ENCODE peak calls at places on chromosomes 7 and 10, in four cellular contexts. Q, B, S and J are unnamed samples.

GRCh38 chr7:144534655-144535395 is 131.3 kb upstream of the NOBOX start:
- DNase-seq in Q (peak; percentile 5), S (no peak), B (no peak), J (no peak)

GRCh38 chr7:76424413-76425111 is at the start of gene ZP3:
- DNase-seq in S (no peak), B (peak; percentile 30), Q (no peak), J (no peak)

GRCh38 chr7:100763556-100764140 is 30.3 kb downstream of the ZAN start:
- DNase-seq in Q (no peak), B (peak; percentile 23), S (no peak), J (no peak)

GRCh38 chr10:60527676-60528075 is 138.0 kb upstream of the ANK3 start:
- DNase-seq in B (no peak), S (no peak), Q (no peak), J (no peak)

GRCh38 chr7:32250494-32251260 is 180.5 kb upstream of the PDE1C start:
- DNase-seq in Q (no peak), S (no peak), B (no peak), J (no peak)

GRCh38 chr7:151114151-151115090 is 28.1 kb downstream of the AGAP3 start:
- DNase-seq in Q (no peak), B (peak; percentile 38), S (peak; percentile 58), J (no peak)

GRCh38 chr7:117068511-117069155 is 115.3 kb downstream of the ST7 start:
- DNase-seq in S (no peak), B (no peak), Q (no peak), J (no peak)

GRCh38 chr7:66639773-66640172 is 11.1 kb downstream of the KCTD7 start:
- DNase-seq in B (no peak), S (no peak), Q (no peak), J (no peak)

GRCh38 chr10:43878386-43878785 is 229.7 kb upstream of the ZNF32 start:
- DNase-seq in Q (no peak), S (no peak), B (no peak), J (no peak)

GRCh38 chr10:133013478-133013877 is 71.1 kb upstream of the CFAP46 start:
- DNase-seq in Q (no peak), S (no peak), B (peak; percentile 4), J (no peak)

GRCh38 chr10:50531388-50532077 is 92.2 kb downstream of the SGMS1 start:
- DNase-seq in Q (no peak), B (peak; percentile 71), S (no peak), J (no peak)

GRCh38 chr7:25407932-25408480 is 179.7 kb upstream of the NPVF start:
- DNase-seq in S (peak; percentile 38), Q (peak; percentile 55), B (no peak), J (no peak)

GRCh38 chr7:21526007-21526406 is 16.8 kb upstream of the DNAH11 start:
- DNase-seq in S (no peak), B (peak; percentile 37), Q (no peak), J (peak; percentile 5)

GRCh38 chr7:29078286-29078685 is 68.1 kb downstream of the CPVL start:
- DNase-seq in B (no peak), S (no peak), Q (no peak), J (no peak)

GRCh38 chr10:86940677-86941076 is 16.7 kb downstream of the MMRN2 start:
- DNase-seq in Q (no peak), S (no peak), B (no peak), J (no peak)

GRCh38 chr10:44280211-44280610 is 104.7 kb downstream of the CXCL12 start:
- DNase-seq in S (no peak), Q (no peak), B (no peak), J (no peak)

GRCh38 chr10:124142960-124143359 is 49.6 kb upstream of the CHST15 start:
- DNase-seq in Q (no peak), B (no peak), S (no peak), J (no peak)

GRCh38 chr10:9615179-9615578 is 1402.5 kb upstream of the CELF2 start:
- DNase-seq in S (no peak), B (peak; percentile 56), Q (no peak), J (peak; percentile 22)

GRCh38 chr10:130301026-130301892 is 165.1 kb downstream of the GLRX3 start:
- DNase-seq in S (no peak), B (no peak), Q (no peak), J (no peak)

GRCh38 chr10:44473146-44473545 is 88.2 kb upstream of the CXCL12 start:
- DNase-seq in Q (no peak), S (no peak), B (no peak), J (no peak)

GRCh38 chr7:149664666-149665065 is 108.7 kb downstream of the ZNF467 start:
- DNase-seq in B (no peak), Q (no peak), S (no peak), J (no peak)

GRCh38 chr10:99630439-99630838 is 10.2 kb upstream of the SLC25A28 start:
- DNase-seq in S (no peak), Q (no peak), B (peak; percentile 44), J (peak; percentile 64)

GRCh38 chr10:112517381-112517976 is 70.5 kb downstream of the VTI1A start:
- DNase-seq in S (no peak), B (no peak), Q (no peak), J (no peak)

GRCh38 chr10:90042075-90042474 is 340.7 kb downstream of the KIF20B start:
- DNase-seq in Q (no peak), B (no peak), S (no peak), J (no peak)

GRCh38 chr10:120966657-120967045 is 115.5 kb downstream of the WDR11 start:
- DNase-seq in Q (no peak), B (no peak), S (no peak), J (no peak)

GRCh38 chr10:93006435-93007039 is 54.1 kb upstream of the CYP26C1 start:
- DNase-seq in Q (peak; percentile 15), B (peak; percentile 67), S (no peak), J (peak; percentile 75)

GRCh38 chr10:95430231-95430951 is 130.8 kb downstream of the SORBS1 start:
- DNase-seq in Q (peak; percentile 58), B (peak; percentile 83), S (peak; percentile 73), J (peak; percentile 44)

DNA sequence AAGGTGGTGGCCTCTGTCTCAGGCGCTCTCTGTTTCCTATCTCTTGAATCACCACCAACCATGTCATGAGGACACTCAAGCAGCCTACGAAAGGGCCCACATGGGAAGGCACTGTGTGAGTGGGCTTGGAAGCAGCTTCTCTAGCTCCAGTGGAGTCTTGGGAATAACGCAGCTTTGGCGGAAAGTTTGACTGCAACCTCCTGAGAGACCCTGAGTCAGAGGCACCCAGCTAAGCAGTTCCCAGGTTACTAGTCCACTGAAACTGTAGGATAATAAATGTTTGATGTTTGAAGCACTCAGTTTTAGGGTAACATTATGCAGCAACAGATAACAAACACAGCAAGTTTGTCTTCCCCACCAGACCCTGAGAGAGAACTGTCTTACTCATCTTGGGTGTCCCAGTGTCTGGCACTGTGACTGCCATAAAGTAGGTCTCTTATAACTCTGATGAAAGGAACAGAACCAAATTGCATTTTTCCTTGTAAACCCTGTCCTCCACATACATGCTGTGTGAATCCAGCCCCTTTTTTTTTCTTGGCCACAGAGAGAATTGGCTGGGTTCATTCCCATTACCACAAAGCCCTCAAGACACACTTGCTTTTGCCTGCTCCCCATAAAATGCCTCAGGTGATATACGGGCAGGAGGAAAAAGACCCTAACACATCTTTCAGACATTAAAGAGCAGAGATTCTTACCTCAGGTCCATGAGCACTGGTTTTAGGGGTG is 185.5 kb downstream of the ZNF365 start:
- DNase-seq in B (no peak), S (no peak), Q (no peak), J (no peak)
- H2AFZ ChIP-seq in B (no peak overlapping the region), S (no peak overlapping the region), Q (no peak overlapping the region), J (no peak overlapping the region)

GRCh38 chr7:131235489-131236317 is 92.0 kb upstream of the MKLN1 start:
- DNase-seq in B (peak; percentile 98), Q (no peak), S (no peak), J (peak; percentile 100)
- H3K23ac ChIP-seq in B (no peak overlapping the region), Q (no peak overlapping the region), S (no peak overlapping the region), J (peak overlapping the region; percentile 55)

DNA sequence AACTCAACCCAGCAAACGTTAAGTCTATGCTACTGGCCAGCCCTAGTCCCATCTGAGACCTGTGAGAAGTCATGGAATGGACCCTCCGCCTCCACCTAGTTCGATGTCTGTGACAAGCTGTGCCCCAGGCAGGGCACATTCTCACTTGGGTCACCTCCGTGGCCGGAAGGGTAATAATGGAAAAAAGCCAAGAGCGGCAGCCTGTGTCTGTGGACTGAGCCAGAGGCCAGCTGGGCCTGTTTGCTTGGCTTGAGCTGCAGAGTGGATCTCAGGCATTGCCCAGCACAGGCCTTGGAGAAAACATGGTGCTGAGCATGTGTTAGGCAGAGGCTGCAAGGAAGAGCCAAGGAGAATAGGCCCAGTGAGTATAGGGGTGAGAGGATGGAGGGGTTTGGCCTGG is 97.8 kb downstream of the GALNT17 start:
- DNase-seq in Q (no peak), S (no peak), B (no peak), J (no peak)
- H2AFZ ChIP-seq in Q (no peak overlapping the region), S (no peak overlapping the region), B (no peak overlapping the region), J (no peak overlapping the region)

GRCh38 chr7:35658602-35659201 is 36.2 kb downstream of the HERPUD2 start:
- DNase-seq in B (no peak), Q (no peak), S (no peak), J (no peak)
- H3K23ac ChIP-seq in B (no peak overlapping the region), Q (no peak overlapping the region), S (no peak overlapping the region), J (no peak overlapping the region)

DNA sequence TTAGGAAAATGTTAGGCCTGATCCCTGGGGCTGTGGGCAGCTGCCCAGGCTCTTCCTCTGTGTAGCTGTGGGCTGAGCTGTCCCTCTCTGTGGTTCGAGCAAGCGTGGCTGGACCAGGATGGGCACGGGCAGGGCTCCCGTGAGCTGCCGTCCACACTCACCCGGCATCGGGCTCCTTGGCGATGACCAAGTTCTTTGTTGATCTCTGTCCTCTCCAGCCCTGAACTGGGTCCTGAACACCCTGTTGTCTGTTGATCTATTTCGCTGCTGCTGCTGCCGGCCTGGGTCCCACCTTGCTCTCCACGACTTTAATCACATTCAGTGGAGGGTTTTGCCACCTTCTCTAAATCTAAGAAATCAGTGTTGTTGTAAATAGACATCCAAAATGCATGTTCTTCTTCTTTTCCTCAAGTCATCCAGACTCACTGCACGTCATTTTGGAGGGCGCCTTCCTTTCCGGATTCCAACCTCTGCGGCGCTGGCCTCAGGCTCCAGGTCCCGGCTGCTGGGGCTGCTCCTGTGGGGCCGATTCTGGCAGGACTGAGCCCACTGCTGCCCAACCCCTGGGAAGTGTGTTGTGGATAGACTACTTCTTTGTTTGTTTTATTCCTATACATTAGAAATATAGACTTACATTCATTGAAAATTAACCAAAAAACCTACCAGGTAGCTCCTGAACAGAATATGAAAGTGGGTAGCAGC is 100.6 kb downstream of the DYNC2I1 start:
- DNase-seq in Q (no peak), S (no peak), B (no peak), J (no peak)
- H2AFZ ChIP-seq in Q (no peak overlapping the region), S (no peak overlapping the region), B (no peak overlapping the region), J (no peak overlapping the region)